ENCODE peak calls at places on chromosomes 2 and 18, in seven cellular contexts. One of them, this sample, is unnamed.
A peak's percentile ranks its signal among the peaks of the same experiment; 100 is the strongest.

GRCh38 chr2:241161646-241162281 is 11.5 kb downstream of the PPP1R7 start:
- DNase-seq in heart left ventricle: peak; percentile 90
- DNase-seq in endodermal cell: no peak
- DNase-seq in SJCRH30: peak; percentile 75
- DNase-seq in A549: no peak
- DNase-seq in adrenal gland: peak; percentile 80
- DNase-seq in transverse colon: peak; percentile 39
- DNase-seq in this sample: peak; percentile 86

GRCh38 chr18:58024139-58024538 is 19.9 kb upstream of the NEDD4L start:
- DNase-seq in heart left ventricle: no peak
- DNase-seq in A549: no peak
- DNase-seq in endodermal cell: no peak
- DNase-seq in transverse colon: no peak
- DNase-seq in SJCRH30: peak; percentile 15
- DNase-seq in adrenal gland: no peak
- DNase-seq in this sample: no peak

GRCh38 chr2:167057461-167057860 is 169.2 kb downstream of the XIRP2 start:
- DNase-seq in SJCRH30: no peak
- DNase-seq in heart left ventricle: no peak
- DNase-seq in A549: no peak
- DNase-seq in adrenal gland: no peak
- DNase-seq in transverse colon: no peak
- DNase-seq in endodermal cell: no peak
- DNase-seq in this sample: no peak

GRCh38 chr2:83459456-83459855 is 999.6 kb downstream of the SUCLG1 start:
- DNase-seq in endodermal cell: no peak
- DNase-seq in transverse colon: no peak
- DNase-seq in heart left ventricle: no peak
- DNase-seq in A549: no peak
- DNase-seq in adrenal gland: no peak
- DNase-seq in SJCRH30: no peak
- DNase-seq in this sample: no peak

GRCh38 chr2:125561302-125561701 is 1094.7 kb upstream of the GYPC start:
- DNase-seq in SJCRH30: no peak
- DNase-seq in transverse colon: peak; percentile 33
- DNase-seq in heart left ventricle: no peak
- DNase-seq in endodermal cell: no peak
- DNase-seq in A549: no peak
- DNase-seq in adrenal gland: no peak
- DNase-seq in this sample: no peak

GRCh38 chr2:240956161-240956934 is 42.1 kb upstream of the SNED1 start:
- DNase-seq in A549: no peak
- DNase-seq in adrenal gland: peak; percentile 19
- DNase-seq in SJCRH30: peak; percentile 40
- DNase-seq in heart left ventricle: peak; percentile 20
- DNase-seq in transverse colon: no peak
- DNase-seq in endodermal cell: peak; percentile 38
- DNase-seq in this sample: peak; percentile 16

GRCh38 chr2:45318675-45319074 is 292.4 kb downstream of the SRBD1 start:
- DNase-seq in adrenal gland: no peak
- DNase-seq in transverse colon: no peak
- DNase-seq in A549: no peak
- DNase-seq in endodermal cell: no peak
- DNase-seq in SJCRH30: no peak
- DNase-seq in heart left ventricle: no peak
- DNase-seq in this sample: no peak

GRCh38 chr2:207285451-207285771 is 119.7 kb upstream of the KLF7 start:
- DNase-seq in adrenal gland: no peak
- DNase-seq in endodermal cell: no peak
- DNase-seq in SJCRH30: no peak
- DNase-seq in transverse colon: no peak
- DNase-seq in A549: no peak
- DNase-seq in heart left ventricle: no peak
- DNase-seq in this sample: no peak

GRCh38 chr18:22604390-22604985 is 186.8 kb upstream of the CTAGE1 start:
- DNase-seq in SJCRH30: no peak
- DNase-seq in endodermal cell: no peak
- DNase-seq in A549: no peak
- DNase-seq in adrenal gland: peak; percentile 81
- DNase-seq in transverse colon: no peak
- DNase-seq in heart left ventricle: peak; percentile 45
- DNase-seq in this sample: peak; percentile 88

GRCh38 chr2:109183871-109184270 is 54.9 kb downstream of the SH3RF3 start:
- DNase-seq in endodermal cell: no peak
- DNase-seq in SJCRH30: no peak
- DNase-seq in A549: no peak
- DNase-seq in transverse colon: no peak
- DNase-seq in adrenal gland: peak; percentile 15
- DNase-seq in heart left ventricle: no peak
- DNase-seq in this sample: no peak

GRCh38 chr2:231621051-231621879 is 28.6 kb downstream of the TEX44 start:
- DNase-seq in transverse colon: peak; percentile 30
- DNase-seq in SJCRH30: peak; percentile 47
- DNase-seq in endodermal cell: peak; percentile 90
- DNase-seq in heart left ventricle: peak; percentile 63
- DNase-seq in A549: no peak
- DNase-seq in adrenal gland: no peak
- DNase-seq in this sample: peak; percentile 64

GRCh38 chr2:56183643-56184499 is at the start of gene CCDC85A:
- DNase-seq in endodermal cell: peak; percentile 96
- DNase-seq in A549: peak; percentile 81
- DNase-seq in transverse colon: peak; percentile 83
- DNase-seq in adrenal gland: peak; percentile 87
- DNase-seq in heart left ventricle: peak; percentile 86
- DNase-seq in SJCRH30: peak; percentile 79
- DNase-seq in this sample: peak; percentile 86

GRCh38 chr2:118371500-118371899 is 283.2 kb downstream of the INSIG2 start:
- DNase-seq in endodermal cell: peak; percentile 90
- DNase-seq in heart left ventricle: no peak
- DNase-seq in SJCRH30: peak; percentile 27
- DNase-seq in adrenal gland: no peak
- DNase-seq in A549: peak; percentile 44
- DNase-seq in transverse colon: no peak
- DNase-seq in this sample: no peak

GRCh38 chr18:5601188-5601624 is 57.4 kb upstream of the EPB41L3 start:
- DNase-seq in endodermal cell: peak; percentile 65
- DNase-seq in heart left ventricle: no peak
- DNase-seq in SJCRH30: no peak
- DNase-seq in transverse colon: peak; percentile 26
- DNase-seq in A549: no peak
- DNase-seq in adrenal gland: no peak
- DNase-seq in this sample: no peak

GRCh38 chr2:63866009-63866709 is 24.5 kb downstream of the UGP2 start:
- DNase-seq in A549: no peak
- DNase-seq in transverse colon: no peak
- DNase-seq in SJCRH30: no peak
- DNase-seq in adrenal gland: no peak
- DNase-seq in heart left ventricle: no peak
- DNase-seq in endodermal cell: no peak
- DNase-seq in this sample: no peak

GRCh38 chr2:42846026-42846425 is 53.6 kb upstream of the HAAO start:
- DNase-seq in transverse colon: no peak
- DNase-seq in A549: no peak
- DNase-seq in endodermal cell: peak; percentile 27
- DNase-seq in SJCRH30: no peak
- DNase-seq in heart left ventricle: no peak
- DNase-seq in adrenal gland: no peak
- DNase-seq in this sample: no peak

GRCh38 chr2:30037016-30037415 is 109.8 kb upstream of the YPEL5 start:
- DNase-seq in adrenal gland: no peak
- DNase-seq in A549: no peak
- DNase-seq in endodermal cell: no peak
- DNase-seq in heart left ventricle: no peak
- DNase-seq in transverse colon: no peak
- DNase-seq in SJCRH30: peak; percentile 39
- DNase-seq in this sample: no peak

GRCh38 chr2:70936165-70936978 is 672 bp downstream of the ATP6V1B1 start:
- DNase-seq in heart left ventricle: no peak
- DNase-seq in adrenal gland: no peak
- DNase-seq in A549: no peak
- DNase-seq in SJCRH30: no peak
- DNase-seq in endodermal cell: peak; percentile 46
- DNase-seq in transverse colon: no peak
- DNase-seq in this sample: no peak

GRCh38 chr2:187994464-187995331 is 297.0 kb upstream of the GULP1 start:
- DNase-seq in transverse colon: no peak
- DNase-seq in heart left ventricle: peak; percentile 27
- DNase-seq in adrenal gland: peak; percentile 39
- DNase-seq in endodermal cell: peak; percentile 66
- DNase-seq in A549: no peak
- DNase-seq in SJCRH30: peak; percentile 93
- DNase-seq in this sample: no peak

GRCh38 chr2:70091816-70092215 is 4.5 kb downstream of the PCBP1 start:
- DNase-seq in A549: no peak
- DNase-seq in adrenal gland: no peak
- DNase-seq in heart left ventricle: no peak
- DNase-seq in transverse colon: no peak
- DNase-seq in endodermal cell: no peak
- DNase-seq in SJCRH30: no peak
- DNase-seq in this sample: no peak

GRCh38 chr18:21439453-21439852 is 161.1 kb downstream of the ESCO1 start:
- DNase-seq in transverse colon: no peak
- DNase-seq in endodermal cell: no peak
- DNase-seq in heart left ventricle: no peak
- DNase-seq in SJCRH30: no peak
- DNase-seq in adrenal gland: no peak
- DNase-seq in A549: peak; percentile 51
- DNase-seq in this sample: no peak

GRCh38 chr2:110114007-110114591 is 1.5 kb downstream of the MALL start:
- DNase-seq in endodermal cell: peak; percentile 63
- DNase-seq in SJCRH30: no peak
- DNase-seq in transverse colon: peak; percentile 87
- DNase-seq in adrenal gland: no peak
- DNase-seq in heart left ventricle: peak; percentile 65
- DNase-seq in A549: peak; percentile 92
- DNase-seq in this sample: peak; percentile 53

GRCh38 chr2:235917506-235917905 is 250.7 kb downstream of the GBX2 start:
- DNase-seq in heart left ventricle: no peak
- DNase-seq in adrenal gland: no peak
- DNase-seq in SJCRH30: no peak
- DNase-seq in transverse colon: no peak
- DNase-seq in A549: no peak
- DNase-seq in endodermal cell: peak; percentile 11
- DNase-seq in this sample: no peak

DNA sequence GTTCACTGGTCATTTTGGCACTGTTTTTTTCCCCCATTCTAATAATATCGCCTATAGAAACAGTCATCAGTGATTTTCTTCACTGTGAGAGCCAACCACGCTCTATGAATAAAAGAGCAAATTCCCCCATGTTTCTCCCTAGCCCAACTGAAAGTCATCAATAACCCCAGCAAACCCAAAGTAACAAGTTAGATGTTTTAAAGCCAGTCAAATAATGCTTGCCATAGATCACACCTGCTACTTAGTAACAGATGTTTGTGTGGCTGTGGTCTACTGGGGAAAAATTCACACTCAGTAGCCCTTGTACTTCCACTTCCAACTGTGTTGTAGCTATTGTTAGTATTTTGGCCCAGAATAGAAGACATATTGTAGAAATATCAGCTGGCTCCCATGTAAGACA is 522.2 kb downstream of the EPHA4 start:
- DNase-seq in endodermal cell: no peak
- DNase-seq in heart left ventricle: no peak
- DNase-seq in A549: no peak
- DNase-seq in SJCRH30: peak; percentile 36
- DNase-seq in transverse colon: no peak
- DNase-seq in adrenal gland: no peak
- DNase-seq in this sample: no peak
- H3K27ac ChIP-seq in endodermal cell: no peak overlapping the region
- H3K27ac ChIP-seq in heart left ventricle: no peak overlapping the region
- H3K27ac ChIP-seq in A549: no peak overlapping the region
- H3K27ac ChIP-seq in SJCRH30: no peak overlapping the region
- H3K27ac ChIP-seq in transverse colon: no peak overlapping the region
- H3K27ac ChIP-seq in adrenal gland: no peak overlapping the region
- H3K27ac ChIP-seq in this sample: no peak overlapping the region

GRCh38 chr2:95685513-95685912 is 93.7 kb downstream of the TRIM43 start:
- DNase-seq in A549: no peak
- DNase-seq in transverse colon: no peak
- DNase-seq in endodermal cell: no peak
- DNase-seq in adrenal gland: no peak
- DNase-seq in SJCRH30: no peak
- DNase-seq in heart left ventricle: no peak
- DNase-seq in this sample: no peak
- H3K4me1 ChIP-seq in A549: peaks cover 25% of the 10 kb centered on the region
- H3K4me1 ChIP-seq in transverse colon: peaks cover 3% of the 10 kb centered on the region
- H3K4me1 ChIP-seq in endodermal cell: no peaks in the 10 kb centered on the region
- H3K4me1 ChIP-seq in adrenal gland: peaks cover 13% of the 10 kb centered on the region
- H3K4me1 ChIP-seq in SJCRH30: no peaks in the 10 kb centered on the region
- H3K4me1 ChIP-seq in heart left ventricle: peaks cover 20% of the 10 kb centered on the region
- H3K4me1 ChIP-seq in this sample: no peaks in the 10 kb centered on the region

GRCh38 chr2:88832256-88832991 is 141.0 kb downstream of the RPIA start:
- DNase-seq in A549: no peak
- DNase-seq in heart left ventricle: no peak
- DNase-seq in adrenal gland: no peak
- DNase-seq in endodermal cell: no peak
- DNase-seq in SJCRH30: no peak
- DNase-seq in transverse colon: peak; percentile 26
- DNase-seq in this sample: no peak

GRCh38 chr2:88835726-88836125 is 144.3 kb downstream of the RPIA start:
- DNase-seq in adrenal gland: no peak
- DNase-seq in SJCRH30: no peak
- DNase-seq in endodermal cell: no peak
- DNase-seq in transverse colon: no peak
- DNase-seq in A549: no peak
- DNase-seq in heart left ventricle: no peak
- DNase-seq in this sample: no peak

GRCh38 chr2:88834866-88835265 is 143.4 kb downstream of the RPIA start:
- DNase-seq in adrenal gland: no peak
- DNase-seq in heart left ventricle: no peak
- DNase-seq in endodermal cell: no peak
- DNase-seq in transverse colon: no peak
- DNase-seq in A549: no peak
- DNase-seq in SJCRH30: no peak
- DNase-seq in this sample: no peak

GRCh38 chr2:88832992-88833389 is 141.5 kb downstream of the RPIA start:
- DNase-seq in adrenal gland: no peak
- DNase-seq in heart left ventricle: no peak
- DNase-seq in transverse colon: no peak
- DNase-seq in endodermal cell: no peak
- DNase-seq in A549: no peak
- DNase-seq in SJCRH30: no peak
- DNase-seq in this sample: no peak

DNA sequence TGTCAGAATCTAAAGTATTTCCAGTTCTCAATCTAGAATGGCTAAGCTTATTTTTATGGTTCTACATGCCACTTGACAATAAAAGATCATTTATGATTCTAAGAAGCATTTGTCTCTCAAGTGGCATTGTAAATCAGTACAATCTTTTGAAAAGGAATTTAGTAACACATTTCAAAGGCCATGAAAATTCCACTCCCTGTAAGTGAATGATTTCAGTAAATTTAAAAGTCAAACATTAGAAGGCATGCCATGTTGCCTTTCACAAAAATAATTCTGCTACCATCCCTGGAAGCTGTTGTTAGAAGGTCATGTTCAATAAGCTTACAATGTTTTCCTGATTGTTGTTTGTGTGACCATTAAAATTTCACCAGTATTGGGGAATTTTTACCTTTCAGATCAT is 142.9 kb downstream of the RPIA start:
- DNase-seq in endodermal cell: no peak
- DNase-seq in transverse colon: no peak
- DNase-seq in heart left ventricle: no peak
- DNase-seq in A549: no peak
- DNase-seq in SJCRH30: no peak
- DNase-seq in adrenal gland: no peak
- DNase-seq in this sample: no peak
- H3K27ac ChIP-seq in endodermal cell: no peak overlapping the region
- H3K27ac ChIP-seq in transverse colon: no peak overlapping the region
- H3K27ac ChIP-seq in heart left ventricle: no peak overlapping the region
- H3K27ac ChIP-seq in A549: no peak overlapping the region
- H3K27ac ChIP-seq in SJCRH30: no peak overlapping the region
- H3K27ac ChIP-seq in adrenal gland: no peak overlapping the region
- H3K27ac ChIP-seq in this sample: no peak overlapping the region

GRCh38 chr2:9196637-9197036 is 10.0 kb upstream of the ASAP2 start:
- DNase-seq in SJCRH30: no peak
- DNase-seq in A549: no peak
- DNase-seq in heart left ventricle: no peak
- DNase-seq in transverse colon: no peak
- DNase-seq in endodermal cell: no peak
- DNase-seq in adrenal gland: peak; percentile 8
- DNase-seq in this sample: peak; percentile 76
- H3K4me1 ChIP-seq in SJCRH30: no peaks in the 10 kb centered on the region
- H3K4me1 ChIP-seq in A549: peaks cover 4% of the 10 kb centered on the region
- H3K4me1 ChIP-seq in heart left ventricle: peaks cover 4% of the 10 kb centered on the region
- H3K4me1 ChIP-seq in transverse colon: no peaks in the 10 kb centered on the region
- H3K4me1 ChIP-seq in endodermal cell: no peaks in the 10 kb centered on the region
- H3K4me1 ChIP-seq in adrenal gland: no peaks in the 10 kb centered on the region
- H3K4me1 ChIP-seq in this sample: peaks cover 2% of the 10 kb centered on the region